ENCODE peak calls at places on chromosomes 1 and 21, in five cellular contexts. O is Peyer's patch, S is cardiac fibroblast, C is OCI-LY7, B is adrenal gland. X is an unnamed sample.

GRCh38 chr1:41280189-41281032 is 38.3 kb upstream of the SCMH1 start:
- DNase-seq in O (no peak), S (no peak), C (no peak), B (no peak), X (no peak)

GRCh38 chr1:56973898-56974752 is 8.3 kb upstream of the C8B start:
- DNase-seq in O (no peak), S (no peak), C (no peak), B (no peak), X (no peak)

GRCh38 chr1:234543442-234544093 is 64.6 kb upstream of the TARBP1 start:
- DNase-seq in O (no peak), S (no peak), C (no peak), B (no peak), X (no peak)

GRCh38 chr21:27269646-27270045 is 302.8 kb upstream of the ADAMTS5 start:
- DNase-seq in O (no peak), S (peak), C (no peak), B (no peak), X (no peak)

GRCh38 chr1:56189946-56190920 is 389.1 kb downstream of the PLPP3 start:
- DNase-seq in O (no peak), S (no peak), C (peak), B (no peak), X (no peak)

GRCh38 chr1:215845224-215845902 is 278.3 kb downstream of the KCTD3 start:
- DNase-seq in O (no peak), S (peak), C (no peak), B (no peak), X (no peak)

GRCh38 chr1:151832318-151832984 is 849 bp upstream of the RORC start:
- DNase-seq in O (no peak), S (peak), C (no peak), B (peak), X (no peak)

GRCh38 chr1:6350416-6351088 is 43.0 kb downstream of the ACOT7 start:
- DNase-seq in O (no peak), S (peak), C (no peak), B (no peak), X (no peak)

GRCh38 chr1:226884116-226884515 is 13.7 kb downstream of the PSEN2 start:
- DNase-seq in O (no peak), S (no peak), C (peak), B (no peak), X (no peak)

GRCh38 chr1:41618871-41619270 is 134.4 kb upstream of the EDN2 start:
- DNase-seq in O (no peak), S (no peak), C (no peak), B (no peak), X (no peak)

GRCh38 chr1:92485374-92486250 is 1.1 kb downstream of the GFI1 start:
- DNase-seq in O (peak), S (no peak), C (peak), B (peak), X (peak)

GRCh38 chr1:88774151-88774556 is 90.1 kb downstream of the PKN2 start:
- DNase-seq in O (no peak), S (no peak), C (no peak), B (no peak), X (no peak)

GRCh38 chr1:225711236-225711937 is 58.5 kb upstream of the ENAH start:
- DNase-seq in O (no peak), S (no peak), C (no peak), B (no peak), X (no peak)
- TF ChIP-seq CTCF in O (no peak), S (no peak), C (no peak), B (no peak), X (no peak)

GRCh38 chr1:65267291-65268087 is 41.9 kb upstream of the DNAJC6 start:
- DNase-seq in O (no peak), S (no peak), C (no peak), B (no peak), X (no peak)

GRCh38 chr1:65263286-65263685 is 46.1 kb upstream of the DNAJC6 start:
- DNase-seq in O (no peak), S (no peak), C (no peak), B (no peak), X (no peak)

GRCh38 chr1:65266501-65266900 is 42.8 kb upstream of the DNAJC6 start:
- DNase-seq in O (no peak), S (no peak), C (no peak), B (no peak), X (no peak)

GRCh38 chr1:65264197-65264929 is 45.0 kb upstream of the DNAJC6 start:
- DNase-seq in O (no peak), S (peak), C (no peak), B (peak), X (no peak)

DNA sequence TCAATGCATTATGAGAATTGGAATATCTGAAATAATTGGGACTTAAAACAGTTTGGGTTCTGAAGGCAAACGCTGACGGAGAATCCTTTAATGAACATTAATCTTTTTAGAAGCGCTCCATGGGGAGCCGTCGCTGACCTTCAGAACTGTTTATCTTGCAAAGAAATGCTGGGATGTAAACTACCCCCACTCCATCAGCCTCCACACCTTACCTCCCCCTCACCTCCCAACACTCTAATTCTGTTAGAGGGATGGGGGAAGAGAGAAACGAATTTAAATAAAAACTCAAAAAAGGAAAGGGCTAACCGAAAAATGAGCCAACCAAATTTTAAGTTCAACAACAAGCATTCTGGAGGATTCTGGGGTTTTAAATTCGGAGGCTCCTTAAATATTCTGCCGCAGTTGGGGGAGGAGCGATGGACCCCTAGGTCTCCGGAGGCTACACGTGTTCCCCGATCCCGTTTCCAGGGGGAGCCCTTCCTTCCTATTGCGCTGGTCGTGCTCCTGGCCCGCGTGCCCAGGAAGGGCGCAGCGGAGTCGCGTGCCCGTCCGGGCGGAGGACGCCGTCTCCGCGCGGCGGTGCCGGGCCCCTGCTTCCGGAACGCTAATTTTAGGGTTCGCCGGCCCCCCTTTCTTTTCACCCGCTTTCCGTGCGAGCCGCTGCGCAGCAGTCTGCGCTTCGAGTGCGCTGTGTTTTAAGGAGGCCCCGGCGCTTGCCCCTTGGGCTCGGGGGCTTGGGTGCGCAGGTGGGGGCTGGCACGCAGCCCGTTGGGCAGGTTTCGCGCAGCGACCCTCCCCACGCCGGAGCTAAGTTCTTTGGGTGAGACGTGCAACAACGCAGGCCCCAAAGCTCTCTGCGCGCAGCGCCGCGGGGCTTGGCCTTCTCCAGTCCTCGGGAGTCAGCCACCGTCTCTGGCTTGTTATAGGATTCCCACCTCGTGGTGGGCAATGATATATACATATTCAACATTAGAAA is 43.8 kb upstream of the DNAJC6 start:
- DNase-seq in O (no peak), S (peak), C (no peak), B (peak), X (no peak)
- H3K4me3 ChIP-seq in O (peak), S (peak), C (no peak), B (peak), X (peak)

GRCh38 chr1:4019606-4020331 is 119.7 kb upstream of the C1orf174 start:
- DNase-seq in O (peak), S (no peak), C (no peak), B (no peak), X (no peak)

GRCh38 chr1:4016351-4017130 is 116.5 kb upstream of the C1orf174 start:
- DNase-seq in O (peak), S (no peak), C (peak), B (no peak), X (no peak)

GRCh38 chr1:4020411-4020810 is 120.3 kb upstream of the C1orf174 start:
- DNase-seq in O (no peak), S (no peak), C (no peak), B (no peak), X (no peak)

GRCh38 chr1:4018721-4019521 is 118.8 kb upstream of the C1orf174 start:
- DNase-seq in O (no peak), S (no peak), C (no peak), B (no peak), X (no peak)

GRCh38 chr1:4017636-4018365 is 117.7 kb upstream of the C1orf174 start:
- DNase-seq in O (no peak), S (no peak), C (no peak), B (no peak), X (no peak)
- TF ChIP-seq CTCF in O (no peak), S (no peak), C (no peak), B (no peak), X (no peak)

DNA sequence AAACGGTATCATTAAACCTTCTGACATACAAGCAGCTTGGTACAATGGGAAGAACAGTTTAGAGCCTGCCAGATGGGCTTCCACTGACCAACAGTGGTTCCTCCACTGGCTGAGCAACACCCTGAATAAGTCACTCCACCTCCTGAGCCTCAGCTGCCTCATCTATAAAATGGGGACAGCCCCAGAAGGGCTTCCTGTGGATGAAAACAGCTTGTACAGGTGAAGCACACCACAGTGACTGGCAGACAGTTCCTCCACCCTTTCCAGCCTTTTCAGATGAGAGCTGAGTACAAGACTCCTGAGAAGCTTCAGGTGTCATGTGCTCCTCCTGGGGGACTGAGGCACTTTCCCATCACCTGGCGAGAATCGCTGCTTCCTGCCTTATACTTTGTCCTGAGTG is 2.1 kb downstream of the CAPZB start:
- DNase-seq in O (peak), S (no peak), C (no peak), B (no peak), X (no peak)
- H3K4me3 ChIP-seq in O (peak), S (peak), C (peak), B (no peak), X (peak)

GRCh38 chr21:33586927-33587326 is 1.6 kb downstream of the DONSON start:
- DNase-seq in O (no peak), S (no peak), C (no peak), B (no peak), X (no peak)

GRCh38 chr21:33587792-33588484 is 546 bp downstream of the DONSON start:
- DNase-seq in O (peak), S (peak), C (peak), B (peak), X (no peak)

GRCh38 chr21:33584455-33584854 is 4.0 kb downstream of the DONSON start:
- DNase-seq in O (no peak), S (no peak), C (no peak), B (no peak), X (no peak)

GRCh38 chr21:33588485-33589335 is at the start of gene DONSON:
- DNase-seq in O (peak), S (peak), C (peak), B (peak), X (peak)
- TF ChIP-seq CTCF in O (peak), S (no peak), C (peak), B (no peak), X (peak)